ENCODE peak calls at places on chromosome 10, in five cellular contexts. U is natural killer cell treated with Interleukin-12 subunit alpha and Interleukin-12 subunit beta and Interleukin-15 and Interleukin-18, amount 100 ng/mL, for 72 hours; N is activated naive CD8-positive, alpha-beta T cell treated with anti-CD3 and anti-CD28 coated beads for 36 hours; Z is activated CD8-positive, alpha-beta T cell treated with anti-CD3 and anti-CD28 coated beads for 36 hours; Q is tibial nerve. G is an unnamed sample.

GRCh38 chr10:113965077-113965476 is 78.6 kb upstream of the ADRB1 start:
- DNase-seq in U (no peak), N (no peak), Z (no peak), Q (no peak), G (no peak)

GRCh38 chr10:79446451-79447020 is 1.1 kb upstream of the ZCCHC24 start:
- DNase-seq in U (no peak), N (peak), Z (peak), Q (no peak), G (no peak)

GRCh38 chr10:72691470-72692056 is 380 bp upstream of the MCU start:
- DNase-seq in U (no peak), N (no peak), Z (no peak), Q (no peak), G (no peak)

GRCh38 chr10:8502611-8503010 is 448.1 kb downstream of the GATA3 start:
- DNase-seq in U (no peak), N (no peak), Z (no peak), Q (no peak), G (no peak)

GRCh38 chr10:99536400-99537254 is 3.9 kb downstream of the NKX2-3 start:
- DNase-seq in U (peak), N (peak), Z (no peak), Q (no peak), G (no peak)

GRCh38 chr10:16341637-16342036 is 95.2 kb upstream of the PTER start:
- DNase-seq in U (no peak), N (no peak), Z (no peak), Q (no peak), G (no peak)

GRCh38 chr10:96632974-96633373 is 46.2 kb upstream of the TM9SF3 start:
- DNase-seq in U (no peak), N (no peak), Z (no peak), Q (no peak), G (no peak)

GRCh38 chr10:88313897-88314296 is 269.2 kb downstream of the RNLS start:
- DNase-seq in U (no peak), N (no peak), Z (no peak), Q (no peak), G (no peak)

GRCh38 chr10:84993251-84994035 is 665.1 kb downstream of the CCSER2 start:
- DNase-seq in U (no peak), N (no peak), Z (no peak), Q (no peak), G (no peak)

GRCh38 chr10:129956902-129957673 is 7.0 kb downstream of the EBF3 start:
- DNase-seq in U (no peak), N (no peak), Z (no peak), Q (no peak), G (no peak)

GRCh38 chr10:32207544-32207943 is 139.4 kb downstream of the EPC1 start:
- DNase-seq in U (no peak), N (peak), Z (peak), Q (peak), G (no peak)

GRCh38 chr10:60389413-60390009 is at the start of gene ANK3:
- DNase-seq in U (no peak), N (no peak), Z (no peak), Q (no peak), G (no peak)

GRCh38 chr10:11035318-11035920 is 17.7 kb downstream of the CELF2 start:
- DNase-seq in U (no peak), N (no peak), Z (no peak), Q (peak), G (no peak)

GRCh38 chr10:21525367-21526183 is at the start of gene SKIDA1:
- DNase-seq in U (no peak), N (peak), Z (peak), Q (peak), G (peak)

GRCh38 chr10:123886292-123886691 is 5.3 kb downstream of the CPXM2 start:
- DNase-seq in U (no peak), N (no peak), Z (no peak), Q (no peak), G (no peak)

GRCh38 chr10:81414038-81414437 is 461.0 kb upstream of the NRG3 start:
- DNase-seq in U (no peak), N (no peak), Z (no peak), Q (no peak), G (no peak)

GRCh38 chr10:21114683-21115082 is 217.6 kb upstream of the NEBL start:
- DNase-seq in U (no peak), N (no peak), Z (no peak), Q (no peak), G (no peak)

GRCh38 chr10:87658383-87658795 is 1.3 kb upstream of the PAPSS2 start:
- DNase-seq in U (no peak), N (no peak), Z (no peak), Q (no peak), G (no peak)

GRCh38 chr10:72740526-72740925 is 48.6 kb downstream of the MCU start:
- DNase-seq in U (no peak), N (no peak), Z (peak), Q (no peak), G (no peak)

GRCh38 chr10:112526130-112526529 is 79.1 kb downstream of the VTI1A start:
- DNase-seq in U (no peak), N (no peak), Z (peak), Q (no peak), G (no peak)

GRCh38 chr10:84842593-84842992 is 514.2 kb downstream of the CCSER2 start:
- DNase-seq in U (no peak), N (no peak), Z (no peak), Q (no peak), G (no peak)

GRCh38 chr10:9254353-9254752 is 1199.9 kb downstream of the GATA3 start:
- DNase-seq in U (no peak), N (no peak), Z (no peak), Q (no peak), G (no peak)

GRCh38 chr10:77291596-77292505 is 345.8 kb downstream of the KCNMA1 start:
- DNase-seq in U (no peak), N (no peak), Z (no peak), Q (no peak), G (no peak)